ENCODE peak calls at places on chromosomes 11 and 22, in five cellular contexts. One of them, this sample, is unnamed.

GRCh38 chr11:122681731-122682130 is 26.2 kb downstream of the UBASH3B start:
- DNase-seq in right atrium auricular region: no peak
- DNase-seq in AG04450: no peak
- DNase-seq in BJ: no peak
- DNase-seq in fibroblast of lung: no peak
- DNase-seq in this sample: no peak

GRCh38 chr11:107565219-107565937 is at the start of gene ALKBH8:
- DNase-seq in right atrium auricular region: peak; percentile 82
- DNase-seq in AG04450: no peak
- DNase-seq in BJ: no peak
- DNase-seq in fibroblast of lung: peak; percentile 63
- DNase-seq in this sample: no peak

GRCh38 chr11:72576196-72576595 is 98.0 kb downstream of the PDE2A start:
- DNase-seq in AG04450: no peak
- DNase-seq in fibroblast of lung: no peak
- DNase-seq in right atrium auricular region: no peak
- DNase-seq in BJ: no peak
- DNase-seq in this sample: no peak

GRCh38 chr11:32316846-32317525 is 118.4 kb downstream of the WT1 start:
- DNase-seq in AG04450: no peak
- DNase-seq in BJ: no peak
- DNase-seq in fibroblast of lung: peak; percentile 24
- DNase-seq in right atrium auricular region: no peak
- DNase-seq in this sample: no peak

GRCh38 chr11:93279911-93280347 is 50.6 kb upstream of the DEUP1 start:
- DNase-seq in right atrium auricular region: no peak
- DNase-seq in BJ: no peak
- DNase-seq in AG04450: no peak
- DNase-seq in fibroblast of lung: no peak
- DNase-seq in this sample: no peak

GRCh38 chr11:75570559-75571139 is 8.6 kb downstream of the SERPINH1 start:
- DNase-seq in fibroblast of lung: no peak
- DNase-seq in BJ: no peak
- DNase-seq in AG04450: no peak
- DNase-seq in right atrium auricular region: no peak
- DNase-seq in this sample: no peak

GRCh38 chr11:29809121-29809520 is 207.7 kb downstream of the KCNA4 start:
- DNase-seq in AG04450: no peak
- DNase-seq in fibroblast of lung: no peak
- DNase-seq in BJ: no peak
- DNase-seq in right atrium auricular region: no peak
- DNase-seq in this sample: no peak

GRCh38 chr11:121614661-121615240 is 162.0 kb upstream of the SORL1-AS1 start:
- DNase-seq in right atrium auricular region: no peak
- DNase-seq in BJ: no peak
- DNase-seq in AG04450: no peak
- DNase-seq in fibroblast of lung: no peak
- DNase-seq in this sample: no peak

GRCh38 chr11:130706572-130706971 is 209.7 kb downstream of the SNX19 start:
- DNase-seq in AG04450: no peak
- DNase-seq in right atrium auricular region: no peak
- DNase-seq in fibroblast of lung: no peak
- DNase-seq in BJ: no peak
- DNase-seq in this sample: peak; percentile 53

GRCh38 chr11:101914349-101914736 is 467 bp upstream of the CEP126 start:
- DNase-seq in fibroblast of lung: peak; percentile 61
- DNase-seq in AG04450: peak; percentile 10
- DNase-seq in right atrium auricular region: no peak
- DNase-seq in BJ: no peak
- DNase-seq in this sample: no peak

GRCh38 chr11:70694371-70694770 is 296.0 kb downstream of the CTTN start:
- DNase-seq in AG04450: no peak
- DNase-seq in fibroblast of lung: no peak
- DNase-seq in BJ: no peak
- DNase-seq in right atrium auricular region: no peak
- DNase-seq in this sample: no peak

GRCh38 chr11:19905280-19905853 is 192.7 kb downstream of the NAV2 start:
- DNase-seq in fibroblast of lung: peak; percentile 70
- DNase-seq in BJ: no peak
- DNase-seq in right atrium auricular region: no peak
- DNase-seq in AG04450: no peak
- DNase-seq in this sample: no peak

GRCh38 chr11:125319649-125320048 is 155.1 kb downstream of the PKNOX2 start:
- DNase-seq in fibroblast of lung: no peak
- DNase-seq in BJ: no peak
- DNase-seq in right atrium auricular region: no peak
- DNase-seq in AG04450: no peak
- DNase-seq in this sample: no peak

GRCh38 chr11:107999759-108000455 is 8.8 kb upstream of the CUL5 start:
- DNase-seq in AG04450: no peak
- DNase-seq in BJ: no peak
- DNase-seq in right atrium auricular region: no peak
- DNase-seq in fibroblast of lung: peak; percentile 37
- DNase-seq in this sample: no peak

GRCh38 chr22:48050836-48051235 is 1288.4 kb downstream of the TBC1D22A start:
- DNase-seq in AG04450: no peak
- DNase-seq in BJ: no peak
- DNase-seq in right atrium auricular region: no peak
- DNase-seq in fibroblast of lung: no peak
- DNase-seq in this sample: no peak

GRCh38 chr11:61418136-61418535 is 11.6 kb downstream of the CPSF7 start:
- DNase-seq in BJ: no peak
- DNase-seq in right atrium auricular region: no peak
- DNase-seq in AG04450: no peak
- DNase-seq in fibroblast of lung: no peak
- DNase-seq in this sample: no peak

GRCh38 chr22:50282361-50283144 is 12.4 kb upstream of the MAPK11 start:
- DNase-seq in BJ: no peak
- DNase-seq in fibroblast of lung: peak; percentile 48
- DNase-seq in AG04450: no peak
- DNase-seq in right atrium auricular region: no peak
- DNase-seq in this sample: no peak

GRCh38 chr11:3022982-3023381 is 30.9 kb upstream of the NAP1L4 start:
- DNase-seq in BJ: peak; percentile 45
- DNase-seq in right atrium auricular region: no peak
- DNase-seq in fibroblast of lung: peak; percentile 62
- DNase-seq in AG04450: peak; percentile 13
- DNase-seq in this sample: peak; percentile 28

GRCh38 chr11:128948583-128948982 is 5.9 kb upstream of the TP53AIP1 start:
- DNase-seq in right atrium auricular region: no peak
- DNase-seq in fibroblast of lung: no peak
- DNase-seq in AG04450: no peak
- DNase-seq in BJ: no peak
- DNase-seq in this sample: no peak

GRCh38 chr11:76391039-76391438 is 9.9 kb downstream of the GVQW3 start:
- DNase-seq in right atrium auricular region: no peak
- DNase-seq in fibroblast of lung: no peak
- DNase-seq in AG04450: no peak
- DNase-seq in BJ: no peak
- DNase-seq in this sample: no peak

GRCh38 chr11:125499563-125499962 is 3.5 kb upstream of the FEZ1 start:
- DNase-seq in fibroblast of lung: no peak
- DNase-seq in BJ: no peak
- DNase-seq in AG04450: no peak
- DNase-seq in right atrium auricular region: no peak
- DNase-seq in this sample: no peak

GRCh38 chr11:128929991-128930390 is 12.7 kb downstream of the TP53AIP1 start:
- DNase-seq in fibroblast of lung: no peak
- DNase-seq in right atrium auricular region: no peak
- DNase-seq in AG04450: no peak
- DNase-seq in BJ: no peak
- DNase-seq in this sample: no peak

GRCh38 chr11:74949748-74950127 is 672 bp downstream of the SPCS2 start:
- DNase-seq in AG04450: no peak
- DNase-seq in right atrium auricular region: no peak
- DNase-seq in fibroblast of lung: no peak
- DNase-seq in BJ: no peak
- DNase-seq in this sample: no peak

GRCh38 chr11:104625246-104625645 is 273.0 kb downstream of the CASP12 start:
- DNase-seq in BJ: no peak
- DNase-seq in right atrium auricular region: no peak
- DNase-seq in AG04450: no peak
- DNase-seq in fibroblast of lung: peak; percentile 32
- DNase-seq in this sample: no peak

GRCh38 chr11:100340416-100341323 is 346.4 kb upstream of the ARHGAP42 start:
- DNase-seq in right atrium auricular region: no peak
- DNase-seq in AG04450: no peak
- DNase-seq in fibroblast of lung: no peak
- DNase-seq in BJ: no peak
- DNase-seq in this sample: no peak

GRCh38 chr22:50316114-50317065 is 8.9 kb upstream of the PLXNB2 start:
- DNase-seq in fibroblast of lung: no peak
- DNase-seq in right atrium auricular region: no peak
- DNase-seq in BJ: no peak
- DNase-seq in AG04450: no peak
- DNase-seq in this sample: no peak

GRCh38 chr11:73233704-73234402 is 15.8 kb downstream of the P2RY2 start:
- DNase-seq in right atrium auricular region: no peak
- DNase-seq in fibroblast of lung: peak; percentile 25
- DNase-seq in AG04450: no peak
- DNase-seq in BJ: no peak
- DNase-seq in this sample: no peak

GRCh38 chr11:57647960-57648776 is 1.5 kb downstream of the YPEL4 start:
- DNase-seq in fibroblast of lung: no peak
- DNase-seq in AG04450: no peak
- DNase-seq in right atrium auricular region: no peak
- DNase-seq in BJ: no peak
- DNase-seq in this sample: no peak
- H3K4me3 ChIP-seq in fibroblast of lung: peak overlapping the region; percentile 78
- H3K4me3 ChIP-seq in AG04450: peak overlapping the region; percentile 69
- H3K4me3 ChIP-seq in right atrium auricular region: no peak overlapping the region
- H3K4me3 ChIP-seq in BJ: peak overlapping the region; percentile 41
- H3K4me3 ChIP-seq in this sample: peak overlapping the region; percentile 62

GRCh38 chr11:84947970-84948600 is 679.1 kb downstream of the DLG2 start:
- DNase-seq in fibroblast of lung: no peak
- DNase-seq in AG04450: no peak
- DNase-seq in BJ: no peak
- DNase-seq in right atrium auricular region: no peak
- DNase-seq in this sample: no peak

GRCh38 chr11:84947070-84947469 is 680.1 kb downstream of the DLG2 start:
- DNase-seq in BJ: no peak
- DNase-seq in AG04450: no peak
- DNase-seq in right atrium auricular region: no peak
- DNase-seq in fibroblast of lung: no peak
- DNase-seq in this sample: no peak
- TF ChIP-seq CTCF in BJ: no peak
- TF ChIP-seq CTCF in AG04450: no peak
- TF ChIP-seq CTCF in right atrium auricular region: no peak
- TF ChIP-seq CTCF in fibroblast of lung: no peak
- TF ChIP-seq CTCF in this sample: no peak

GRCh38 chr11:66284526-66285078 is 4.3 kb downstream of the YIF1A start:
- DNase-seq in fibroblast of lung: no peak
- DNase-seq in BJ: no peak
- DNase-seq in AG04450: no peak
- DNase-seq in right atrium auricular region: no peak
- DNase-seq in this sample: no peak
- H3K4me3 ChIP-seq in fibroblast of lung: no peak overlapping the region
- H3K4me3 ChIP-seq in BJ: no peak overlapping the region
- H3K4me3 ChIP-seq in AG04450: no peak overlapping the region
- H3K4me3 ChIP-seq in right atrium auricular region: no peak overlapping the region
- H3K4me3 ChIP-seq in this sample: no peak overlapping the region

GRCh38 chr22:16914006-16914405 is 88.8 kb upstream of the XKR3 start:
- DNase-seq in AG04450: no peak
- DNase-seq in fibroblast of lung: no peak
- DNase-seq in BJ: no peak
- DNase-seq in right atrium auricular region: no peak
- DNase-seq in this sample: no peak

GRCh38 chr22:16915711-16916110 is 90.5 kb upstream of the XKR3 start:
- DNase-seq in BJ: no peak
- DNase-seq in right atrium auricular region: no peak
- DNase-seq in AG04450: no peak
- DNase-seq in fibroblast of lung: no peak
- DNase-seq in this sample: no peak

GRCh38 chr22:16912281-16912680 is 87.1 kb upstream of the XKR3 start:
- DNase-seq in right atrium auricular region: no peak
- DNase-seq in AG04450: no peak
- DNase-seq in fibroblast of lung: no peak
- DNase-seq in BJ: no peak
- DNase-seq in this sample: no peak

GRCh38 chr22:16922076-16922475 is 85.9 kb downstream of the GAB4 start:
- DNase-seq in BJ: no peak
- DNase-seq in right atrium auricular region: no peak
- DNase-seq in AG04450: no peak
- DNase-seq in fibroblast of lung: no peak
- DNase-seq in this sample: no peak

DNA sequence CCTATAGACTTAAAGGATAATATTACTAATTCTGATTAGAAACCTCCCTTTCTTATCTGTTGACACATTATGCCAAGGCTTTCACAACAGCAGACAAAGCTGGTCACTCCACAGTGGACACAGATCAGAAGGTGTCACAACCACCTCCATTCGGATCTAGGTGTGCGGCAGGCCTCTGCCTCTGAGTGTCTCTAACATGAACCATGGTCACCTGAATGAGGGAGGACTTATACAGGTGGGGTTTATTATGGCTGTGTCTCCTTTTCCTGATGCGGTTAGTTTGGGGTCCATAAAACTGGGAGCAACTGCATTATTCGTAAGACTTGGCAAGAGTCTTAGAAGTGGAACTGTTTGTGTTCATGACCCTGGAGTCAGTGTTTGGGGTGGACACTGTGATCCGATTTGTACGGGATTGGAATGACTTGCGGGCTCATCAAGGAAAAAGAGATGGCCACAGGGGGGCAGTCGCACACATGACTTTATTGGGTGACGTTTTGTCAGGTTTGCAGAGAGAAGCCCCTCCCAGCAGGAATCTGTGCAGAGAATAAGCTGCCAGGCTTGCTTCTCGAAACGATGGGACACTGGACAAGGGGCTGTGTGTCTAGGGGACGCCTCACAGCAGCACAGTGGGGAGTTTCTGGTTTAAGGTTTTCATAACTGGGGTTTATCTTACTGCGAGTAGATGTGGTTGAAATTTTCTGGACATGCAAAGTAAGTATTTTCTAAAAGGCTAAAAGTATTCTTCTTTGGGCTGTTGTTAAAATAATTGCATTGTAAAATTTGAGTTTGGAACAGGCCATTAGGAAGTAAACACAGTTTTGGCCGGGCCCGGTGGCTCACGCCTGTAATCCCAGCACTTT is 90.6 kb downstream of the GAB4 start:
- DNase-seq in BJ: no peak
- DNase-seq in fibroblast of lung: peak; percentile 4
- DNase-seq in AG04450: no peak
- DNase-seq in right atrium auricular region: peak; percentile 66
- DNase-seq in this sample: no peak
- TF ChIP-seq CTCF in BJ: peak; percentile 52
- TF ChIP-seq CTCF in fibroblast of lung: peak; percentile 31
- TF ChIP-seq CTCF in AG04450: peak; percentile 37
- TF ChIP-seq CTCF in right atrium auricular region: peak; percentile 39
- TF ChIP-seq CTCF in this sample: peak; percentile 38

This sample was measured in AG04449.